ENCODE peak calls at places on chromosome 14, in eight cellular contexts. J is NAMALWA, E is endothelial cell of umbilical vein, V is LHCN-M2, R is adrenal gland, X is T-helper 17 cell, Q is NB4, F is putamen. A is an unnamed sample.

GRCh38 chr14:58414845-58415244 is 12.5 kb downstream of the TIMM9 start:
- DNase-seq in F (no peak), V (no peak), Q (no peak), E (no peak), X (no peak), R (no peak), J (peak), A (no peak)

GRCh38 chr14:105076805-105077648 is 11.8 kb upstream of the GPR132 start:
- DNase-seq in Q (no peak), R (no peak), F (no peak), X (no peak), J (no peak), E (no peak), V (no peak), A (no peak)

GRCh38 chr14:101398011-101398410 is 163.3 kb upstream of the DIO3 start:
- DNase-seq in Q (no peak), J (no peak), F (no peak), X (no peak), V (no peak), E (no peak), R (no peak), A (no peak)

GRCh38 chr14:100252684-100253083 is 13.7 kb downstream of the YY1 start:
- DNase-seq in E (no peak), J (no peak), X (no peak), V (no peak), R (no peak), Q (no peak), F (no peak), A (no peak)

GRCh38 chr14:71711131-71711530 is 221.1 kb upstream of the RGS6 start:
- DNase-seq in J (no peak), E (no peak), X (no peak), Q (no peak), R (no peak), V (no peak), F (no peak), A (no peak)

GRCh38 chr14:71701990-71702389 is 230.2 kb upstream of the RGS6 start:
- DNase-seq in E (no peak), F (no peak), V (no peak), R (no peak), Q (no peak), X (no peak), J (no peak), A (no peak)

GRCh38 chr14:50599700-50600444 is 39.9 kb downstream of the ATL1 start:
- DNase-seq in R (no peak), F (peak), Q (peak), V (peak), J (peak), E (peak), X (no peak), A (peak)

GRCh38 chr14:74616507-74616906 is 4.5 kb upstream of the LTBP2 start:
- DNase-seq in V (peak), Q (peak), F (no peak), R (no peak), X (no peak), E (peak), J (no peak), A (no peak)

GRCh38 chr14:45201908-45202307 is 51.1 kb downstream of the MIS18BP1 start:
- DNase-seq in J (peak), V (peak), F (no peak), R (no peak), E (peak), Q (peak), X (no peak), A (no peak)

GRCh38 chr14:104292084-104292970 is 153.9 kb downstream of the KIF26A start:
- DNase-seq in R (peak), X (no peak), Q (no peak), F (no peak), J (no peak), V (no peak), E (no peak), A (no peak)

GRCh38 chr14:77903233-77903632 is 103.3 kb downstream of the ADCK1 start:
- DNase-seq in F (no peak), Q (no peak), E (no peak), X (no peak), V (no peak), R (no peak), J (no peak), A (no peak)

GRCh38 chr14:105503918-105504692 is 13.1 kb downstream of the TEDC1 start:
- DNase-seq in X (no peak), V (no peak), R (no peak), Q (peak), F (no peak), J (no peak), E (no peak), A (no peak)

GRCh38 chr14:23359722-23360447 is 5.1 kb downstream of the EFS start:
- DNase-seq in R (no peak), E (no peak), V (no peak), X (no peak), J (no peak), Q (no peak), F (no peak), A (no peak)

GRCh38 chr14:93824518-93825234 is 36.4 kb upstream of the PRIMA1 start:
- DNase-seq in R (no peak), E (no peak), F (no peak), X (no peak), V (no peak), J (no peak), Q (no peak), A (no peak)

GRCh38 chr14:27391331-27391730 is 793.5 kb upstream of the NOVA1 start:
- DNase-seq in J (no peak), X (no peak), Q (no peak), E (no peak), V (no peak), F (no peak), R (no peak), A (no peak)

GRCh38 chr14:92886337-92886736 is 36.6 kb upstream of the CHGA start:
- DNase-seq in F (no peak), Q (no peak), R (no peak), X (no peak), J (no peak), E (no peak), V (no peak), A (no peak)

GRCh38 chr14:49858383-49858782 is 5.8 kb upstream of the NEMF start:
- DNase-seq in J (peak), R (no peak), Q (peak), E (no peak), V (no peak), F (no peak), X (no peak), A (no peak)

GRCh38 chr14:35365130-35366047 is 39.2 kb downstream of the NFKBIA start:
- DNase-seq in Q (peak), R (peak), V (peak), F (no peak), X (no peak), J (no peak), E (peak), A (no peak)

GRCh38 chr14:78566017-78566858 is 396.1 kb downstream of the NRXN3 start:
- DNase-seq in F (peak), J (peak), V (peak), Q (peak), X (peak), E (peak), R (peak), A (peak)

GRCh38 chr14:71659165-71659564 is 273.1 kb upstream of the RGS6 start:
- DNase-seq in J (peak), V (peak), X (no peak), Q (no peak), R (no peak), E (peak), F (no peak), A (no peak)

A was measured in midbrain.